ENCODE peak calls at places on chromosome 16, in ten cellular contexts. O, S, H, V, M, C, D, I, J and X are unnamed samples.

GRCh38 chr16:46582313-46582712 is 38.9 kb downstream of the SHCBP1 start:
- DNase-seq in C (no peak), V (no peak), S (no peak), D (no peak), H (no peak), O (no peak), J (no peak), I (no peak), M (no peak), X (no peak)

GRCh38 chr16:87874639-87875472 is 5.5 kb upstream of the SLC7A5 start:
- DNase-seq in H (no peak), J (no peak), V (peak), I (no peak), S (no peak), C (no peak), D (no peak), M (no peak), O (no peak), X (peak)

GRCh38 chr16:4693956-4694663 is 748 bp downstream of the NUDT16L1 start:
- DNase-seq in S (peak), D (peak), C (no peak), J (peak), H (peak), V (peak), O (no peak), M (peak), I (no peak), X (peak)

GRCh38 chr16:68978303-68978954 is 127.0 kb upstream of the HAS3 start:
- DNase-seq in S (no peak), M (peak), C (no peak), J (no peak), D (no peak), V (no peak), O (no peak), H (no peak), I (no peak), X (no peak)

GRCh38 chr16:89408315-89408714 is 82.0 kb downstream of the ANKRD11 start:
- DNase-seq in C (no peak), J (no peak), I (no peak), V (no peak), D (no peak), O (no peak), H (no peak), S (no peak), M (no peak), X (no peak)

GRCh38 chr16:66621973-66622372 is 17.5 kb downstream of the CMTM3 start:
- DNase-seq in S (no peak), O (no peak), J (no peak), C (no peak), H (no peak), I (no peak), V (no peak), M (no peak), D (no peak), X (no peak)

GRCh38 chr16:50197582-50197981 is 44.5 kb downstream of the TENT4B start:
- DNase-seq in C (no peak), I (no peak), S (no peak), H (no peak), J (no peak), D (no peak), V (no peak), M (no peak), O (no peak), X (no peak)

GRCh38 chr16:88685156-88686061 is 898 bp downstream of the SNAI3 start:
- DNase-seq in J (no peak), V (no peak), C (no peak), M (peak), S (peak), D (peak), I (no peak), O (no peak), H (no peak), X (no peak)

GRCh38 chr16:69417537-69418199 is 6.8 kb upstream of the CYB5B start:
- DNase-seq in I (no peak), M (peak), J (no peak), H (no peak), C (no peak), D (peak), O (no peak), V (no peak), S (no peak), X (no peak)

GRCh38 chr16:66036775-66037715 is 329.4 kb upstream of the CDH5 start:
- DNase-seq in O (no peak), V (no peak), M (peak), I (peak), S (no peak), H (no peak), C (no peak), J (no peak), D (peak), X (no peak)

GRCh38 chr16:4597174-4597573 is 17.5 kb downstream of the UBALD1 start:
- DNase-seq in C (no peak), V (no peak), S (no peak), M (no peak), D (no peak), I (no peak), O (no peak), J (no peak), H (no peak), X (no peak)

GRCh38 chr16:84086357-84086756 is 30.4 kb downstream of the MBTPS1 start:
- DNase-seq in C (peak), V (no peak), J (no peak), O (no peak), D (no peak), H (peak), S (no peak), I (no peak), M (no peak), X (no peak)

GRCh38 chr16:27214084-27214961 is 11.0 kb downstream of the KDM8 start:
- DNase-seq in H (no peak), D (no peak), V (no peak), M (no peak), S (no peak), C (no peak), O (no peak), I (no peak), J (no peak), X (no peak)

GRCh38 chr16:48182979-48183537 is 27.3 kb upstream of the ABCC12 start:
- DNase-seq in J (no peak), D (no peak), M (no peak), H (no peak), C (no peak), V (no peak), O (no peak), I (no peak), S (no peak), X (no peak)

GRCh38 chr16:72042157-72042660 is 12.1 kb upstream of the HP start:
- DNase-seq in D (no peak), H (peak), J (no peak), M (no peak), V (no peak), O (no peak), C (no peak), I (no peak), S (no peak), X (no peak)

GRCh38 chr16:78505544-78506371 is 406.3 kb downstream of the WWOX start:
- DNase-seq in V (no peak), O (no peak), H (no peak), I (peak), S (peak), M (no peak), D (peak), J (no peak), C (no peak), X (no peak)

GRCh38 chr16:4699030-4699556 is 5.7 kb downstream of the NUDT16L1 start:
- DNase-seq in M (no peak), C (no peak), D (no peak), I (no peak), J (no peak), S (no peak), V (no peak), H (no peak), O (no peak), X (no peak)

GRCh38 chr16:67723151-67723915 is 4.2 kb upstream of the GFOD2 start:
- DNase-seq in C (no peak), V (no peak), I (no peak), J (peak), S (peak), M (peak), O (no peak), H (no peak), D (no peak), X (no peak)

GRCh38 chr16:50857881-50858280 is 116.0 kb downstream of the CYLD start:
- DNase-seq in I (no peak), J (no peak), C (no peak), S (no peak), D (no peak), H (no peak), V (no peak), M (no peak), O (no peak), X (no peak)

GRCh38 chr16:25563700-25564099 is 128.1 kb upstream of the HS3ST4 start:
- DNase-seq in C (no peak), I (no peak), D (no peak), V (no peak), H (no peak), J (no peak), S (no peak), M (no peak), O (no peak), X (no peak)

GRCh38 chr16:749010-749409 is 8.2 kb upstream of the CIAO3 start:
- DNase-seq in C (no peak), D (peak), M (peak), V (no peak), S (peak), O (no peak), J (peak), I (no peak), H (no peak), X (no peak)

GRCh38 chr16:69286941-69287713 is 24.0 kb upstream of the VPS4A start:
- DNase-seq in C (no peak), M (peak), V (no peak), I (peak), S (peak), H (peak), J (no peak), O (peak), D (peak), X (no peak)